ENCODE peak calls at places on chromosomes 4 and X, in four cellular contexts. J is T-helper 22 cell, C is SW480, U is Right ventricle myocardium inferior. O is an unnamed sample.

GRCh38 chr4:41787931-41788330 is 39.4 kb upstream of the PHOX2B start:
- DNase-seq in J (no peak), C (no peak), U (no peak), O (no peak)

GRCh38 chr4:46404961-46405360 is 15.0 kb upstream of the GABRA2 start:
- DNase-seq in J (no peak), C (no peak), U (no peak), O (no peak)

GRCh38 chr4:1601852-1602525 is 82.1 kb downstream of the FAM53A start:
- DNase-seq in J (no peak), C (no peak), U (peak), O (no peak)

GRCh38 chrX:134019567-134020206 is 34.3 kb upstream of the GPC3 start:
- DNase-seq in J (no peak), C (no peak), U (no peak), O (no peak)

GRCh38 chr4:165873298-165874071 is 448 bp downstream of the TLL1 start:
- DNase-seq in J (no peak), C (no peak), U (peak), O (no peak)

GRCh38 chrX:118603981-118604380 is 108.4 kb downstream of the DOCK11 start:
- DNase-seq in J (no peak), C (peak), U (no peak), O (peak)

GRCh38 chrX:46840946-46841740 is 4.3 kb downstream of the RP2 start:
- DNase-seq in J (no peak), C (no peak), U (no peak), O (no peak)

GRCh38 chrX:45083314-45083713 is 117.4 kb downstream of the DIPK2B start:
- DNase-seq in J (no peak), C (no peak), U (no peak), O (no peak)

GRCh38 chrX:119041175-119041574 is 31.6 kb upstream of the CT47C1 start:
- DNase-seq in J (no peak), C (peak), U (no peak), O (peak)

GRCh38 chr4:15078682-15079642 is 76.7 kb downstream of the CPEB2 start:
- DNase-seq in J (no peak), C (no peak), U (no peak), O (peak)

GRCh38 chr4:105350859-105351494 is 122.9 kb downstream of the PPA2 start:
- DNase-seq in J (no peak), C (no peak), U (no peak), O (no peak)

GRCh38 chrX:28851871-28852270 is 264.6 kb downstream of the IL1RAPL1 start:
- DNase-seq in J (no peak), C (peak), U (no peak), O (no peak)

GRCh38 chr4:97942137-97942536 is 201.1 kb downstream of the STPG2 start:
- DNase-seq in J (no peak), C (no peak), U (no peak), O (peak)

GRCh38 chr4:129384974-129385373 is 289.0 kb downstream of the C4orf33 start:
- DNase-seq in J (no peak), C (no peak), U (no peak), O (no peak)

GRCh38 chrX:152037183-152037582 is 62.7 kb upstream of the GABRE start:
- DNase-seq in J (no peak), C (no peak), U (no peak), O (no peak)

GRCh38 chr4:56641494-56642051 is 39.5 kb downstream of the HOPX start:
- DNase-seq in J (no peak), C (no peak), U (no peak), O (peak)

GRCh38 chr4:23884731-23885130 is 5.1 kb downstream of the PPARGC1A start:
- DNase-seq in J (no peak), C (no peak), U (no peak), O (no peak)

GRCh38 chr4:16843831-16844508 is 54.5 kb downstream of the LDB2 start:
- DNase-seq in J (no peak), C (peak), U (no peak), O (peak)

GRCh38 chr4:83113429-83113786 is 1.1 kb downstream of the PLAC8 start:
- DNase-seq in J (no peak), C (no peak), U (no peak), O (no peak)

GRCh38 chr4:35963969-35964515 is 280.3 kb downstream of the ARAP2 start:
- DNase-seq in J (no peak), C (no peak), U (no peak), O (no peak)

GRCh38 chrX:9464435-9465371 is at the start of gene TBL1X:
- DNase-seq in J (peak), C (peak), U (peak), O (peak)

GRCh38 chr4:153713840-153714239 is 29.8 kb downstream of the TLR2 start:
- DNase-seq in J (no peak), C (no peak), U (no peak), O (peak)

GRCh38 chr4:38384962-38385285 is 279.1 kb upstream of the KLF3 start:
- DNase-seq in J (no peak), C (no peak), U (no peak), O (no peak)

GRCh38 chr4:128060620-128061565 is at the start of gene LARP1B:
- DNase-seq in J (peak), C (peak), U (peak), O (peak)

GRCh38 chr4:76539979-76540378 is 105.0 kb downstream of the SHROOM3 start:
- DNase-seq in J (no peak), C (no peak), U (no peak), O (no peak)

GRCh38 chr4:153510252-153511001 is 44.3 kb downstream of the TMEM131L start:
- DNase-seq in J (no peak), C (no peak), U (no peak), O (no peak)

GRCh38 chrX:19005909-19006308 is 22.0 kb upstream of the PHKA2 start:
- DNase-seq in J (no peak), C (peak), U (no peak), O (no peak)

GRCh38 chr4:6271701-6272465 is 2.2 kb downstream of the WFS1 start:
- DNase-seq in J (no peak), C (peak), U (peak), O (no peak)

GRCh38 chrX:131388293-131388692 is 99.2 kb upstream of the IGSF1 start:
- DNase-seq in J (no peak), C (no peak), U (no peak), O (no peak)